ENCODE peak calls at places on chromosome 1, in nine cellular contexts. One of them, this sample, is unnamed.

GRCh38 chr1:66752000-66752592 is at the start of gene DYNLT5:
- DNase-seq in stomach: peak
- DNase-seq in prostate gland: no peak
- DNase-seq in vagina: no peak
- DNase-seq in sigmoid colon: peak
- DNase-seq in spleen: peak
- DNase-seq in suprapubic skin: peak
- DNase-seq in GM12891: no peak
- DNase-seq in endothelial cell of umbilical vein: peak
- DNase-seq in this sample: no peak

GRCh38 chr1:151680812-151681211 is 35.8 kb downstream of the CELF3 start:
- DNase-seq in stomach: no peak
- DNase-seq in prostate gland: peak
- DNase-seq in vagina: no peak
- DNase-seq in sigmoid colon: no peak
- DNase-seq in spleen: no peak
- DNase-seq in suprapubic skin: no peak
- DNase-seq in GM12891: no peak
- DNase-seq in endothelial cell of umbilical vein: peak
- DNase-seq in this sample: no peak

GRCh38 chr1:84573481-84573966 is 716 bp downstream of the CTBS start:
- DNase-seq in stomach: no peak
- DNase-seq in prostate gland: no peak
- DNase-seq in vagina: no peak
- DNase-seq in sigmoid colon: no peak
- DNase-seq in spleen: no peak
- DNase-seq in suprapubic skin: no peak
- DNase-seq in GM12891: no peak
- DNase-seq in endothelial cell of umbilical vein: no peak
- DNase-seq in this sample: no peak

GRCh38 chr1:190001187-190001586 is 476.5 kb downstream of the BRINP3 start:
- DNase-seq in stomach: no peak
- DNase-seq in prostate gland: no peak
- DNase-seq in vagina: no peak
- DNase-seq in sigmoid colon: no peak
- DNase-seq in spleen: no peak
- DNase-seq in suprapubic skin: no peak
- DNase-seq in GM12891: no peak
- DNase-seq in endothelial cell of umbilical vein: no peak
- DNase-seq in this sample: no peak

GRCh38 chr1:195763146-195763906 is 844.9 kb downstream of the KCNT2 start:
- DNase-seq in stomach: no peak
- DNase-seq in prostate gland: no peak
- DNase-seq in vagina: no peak
- DNase-seq in sigmoid colon: no peak
- DNase-seq in spleen: no peak
- DNase-seq in suprapubic skin: no peak
- DNase-seq in GM12891: no peak
- DNase-seq in endothelial cell of umbilical vein: no peak
- DNase-seq in this sample: no peak

GRCh38 chr1:209432443-209432825 is 151.1 kb upstream of the CAMK1G start:
- DNase-seq in stomach: no peak
- DNase-seq in prostate gland: no peak
- DNase-seq in vagina: no peak
- DNase-seq in sigmoid colon: no peak
- DNase-seq in spleen: no peak
- DNase-seq in suprapubic skin: no peak
- DNase-seq in GM12891: no peak
- DNase-seq in endothelial cell of umbilical vein: no peak
- DNase-seq in this sample: no peak

GRCh38 chr1:220733090-220733569 is 15.0 kb upstream of the MTARC2 start:
- DNase-seq in stomach: peak
- DNase-seq in prostate gland: peak
- DNase-seq in vagina: no peak
- DNase-seq in sigmoid colon: peak
- DNase-seq in spleen: peak
- DNase-seq in suprapubic skin: peak
- DNase-seq in GM12891: peak
- DNase-seq in endothelial cell of umbilical vein: peak
- DNase-seq in this sample: peak

GRCh38 chr1:154567386-154568164 is at the start of gene CHRNB2:
- DNase-seq in stomach: peak
- DNase-seq in prostate gland: peak
- DNase-seq in vagina: no peak
- DNase-seq in sigmoid colon: peak
- DNase-seq in spleen: peak
- DNase-seq in suprapubic skin: no peak
- DNase-seq in GM12891: peak
- DNase-seq in endothelial cell of umbilical vein: peak
- DNase-seq in this sample: peak

GRCh38 chr1:168635129-168635528 is 58.7 kb downstream of the XCL1 start:
- DNase-seq in stomach: no peak
- DNase-seq in prostate gland: no peak
- DNase-seq in vagina: no peak
- DNase-seq in sigmoid colon: no peak
- DNase-seq in spleen: no peak
- DNase-seq in suprapubic skin: no peak
- DNase-seq in GM12891: no peak
- DNase-seq in endothelial cell of umbilical vein: no peak
- DNase-seq in this sample: no peak

GRCh38 chr1:168637350-168637991 is 61.1 kb downstream of the XCL1 start:
- DNase-seq in stomach: no peak
- DNase-seq in prostate gland: no peak
- DNase-seq in vagina: no peak
- DNase-seq in sigmoid colon: no peak
- DNase-seq in spleen: no peak
- DNase-seq in suprapubic skin: no peak
- DNase-seq in GM12891: no peak
- DNase-seq in endothelial cell of umbilical vein: peak
- DNase-seq in this sample: no peak

GRCh38 chr1:168636200-168636599 is 59.8 kb downstream of the XCL1 start:
- DNase-seq in stomach: no peak
- DNase-seq in prostate gland: no peak
- DNase-seq in vagina: no peak
- DNase-seq in sigmoid colon: no peak
- DNase-seq in spleen: no peak
- DNase-seq in suprapubic skin: no peak
- DNase-seq in GM12891: no peak
- DNase-seq in endothelial cell of umbilical vein: no peak
- DNase-seq in this sample: no peak

GRCh38 chr1:168638884-168639283 is 62.5 kb downstream of the XCL1 start:
- DNase-seq in stomach: no peak
- DNase-seq in prostate gland: no peak
- DNase-seq in vagina: no peak
- DNase-seq in sigmoid colon: no peak
- DNase-seq in spleen: no peak
- DNase-seq in suprapubic skin: no peak
- DNase-seq in GM12891: no peak
- DNase-seq in endothelial cell of umbilical vein: no peak
- DNase-seq in this sample: no peak

DNA sequence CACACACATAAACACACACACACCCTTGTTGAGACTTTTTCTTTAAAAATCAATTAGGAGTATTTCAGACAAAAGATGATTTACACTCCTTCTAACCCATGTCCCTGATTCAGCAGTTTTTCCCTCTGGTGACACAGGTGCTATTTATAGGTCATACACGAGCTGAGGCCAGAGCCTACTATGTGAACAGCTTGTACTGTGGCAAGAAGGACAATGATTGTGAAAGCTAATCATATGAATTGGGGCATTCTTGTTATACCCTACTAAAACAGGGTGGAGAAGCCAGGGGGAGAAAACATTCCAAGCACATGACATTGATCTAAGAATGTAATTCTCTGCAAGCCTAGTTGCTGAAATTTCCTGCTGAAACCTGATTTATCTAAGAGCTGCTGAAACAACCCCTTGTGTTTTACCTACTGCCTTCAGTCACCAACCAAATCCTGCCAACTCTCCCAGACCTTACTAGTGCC is 60.3 kb downstream of the XCL1 start:
- DNase-seq in stomach: no peak
- DNase-seq in prostate gland: no peak
- DNase-seq in vagina: no peak
- DNase-seq in sigmoid colon: peak
- DNase-seq in spleen: no peak
- DNase-seq in suprapubic skin: no peak
- DNase-seq in GM12891: no peak
- DNase-seq in endothelial cell of umbilical vein: no peak
- DNase-seq in this sample: peak
- TF ChIP-seq POLR2AphosphoS5 in stomach: peak
- TF ChIP-seq POLR2AphosphoS5 in prostate gland: peak
- TF ChIP-seq POLR2AphosphoS5 in vagina: no peak
- TF ChIP-seq POLR2AphosphoS5 in sigmoid colon: peak
- TF ChIP-seq POLR2AphosphoS5 in spleen: no peak
- TF ChIP-seq POLR2AphosphoS5 in suprapubic skin: no peak
- TF ChIP-seq POLR2AphosphoS5 in GM12891: no peak
- TF ChIP-seq POLR2AphosphoS5 in endothelial cell of umbilical vein: no peak
- TF ChIP-seq POLR2AphosphoS5 in this sample: peak

DNA sequence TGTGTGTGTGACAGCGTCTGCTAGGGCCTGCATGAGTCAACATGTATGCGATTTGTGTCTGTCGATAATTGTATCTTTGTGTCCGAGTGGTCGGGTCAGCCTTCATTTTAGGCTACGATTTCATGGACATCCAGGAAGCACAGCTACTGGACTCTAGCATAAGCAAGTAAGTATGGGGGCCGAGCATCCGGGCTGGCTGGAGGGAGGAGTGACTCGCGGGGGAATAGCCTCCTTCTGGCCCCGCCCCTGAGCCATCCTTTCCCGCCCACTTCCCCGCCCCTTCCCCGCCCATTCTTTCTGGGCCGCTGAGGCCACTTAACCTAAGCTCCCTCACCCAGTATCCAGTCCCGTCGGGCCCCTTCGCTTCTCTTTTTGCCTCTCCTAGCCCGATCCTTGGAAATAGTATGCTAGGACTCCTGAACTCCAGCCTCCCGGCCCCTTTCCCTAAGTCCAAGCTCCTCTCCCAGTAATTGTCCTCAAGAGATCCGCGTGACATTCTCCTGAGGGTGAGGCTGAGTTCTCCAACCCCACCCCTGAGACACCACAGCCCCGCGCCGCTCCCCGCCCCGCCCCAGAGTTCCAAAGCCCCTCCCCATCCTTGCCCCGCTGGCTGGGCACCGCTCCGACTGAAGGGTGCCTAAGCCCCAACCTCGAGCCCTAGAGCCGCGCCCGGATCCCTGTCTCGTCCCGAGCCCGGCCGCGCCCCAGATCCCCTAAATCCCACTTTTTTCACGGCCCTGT is 1.2 kb downstream of the MAP3K6 start:
- DNase-seq in stomach: peak
- DNase-seq in prostate gland: peak
- DNase-seq in vagina: no peak
- DNase-seq in sigmoid colon: peak
- DNase-seq in spleen: peak
- DNase-seq in suprapubic skin: peak
- DNase-seq in GM12891: peak
- DNase-seq in endothelial cell of umbilical vein: peak
- DNase-seq in this sample: peak
- TF ChIP-seq POLR2A in stomach: no peak
- TF ChIP-seq POLR2A in prostate gland: peak
- TF ChIP-seq POLR2A in vagina: peak
- TF ChIP-seq POLR2A in sigmoid colon: peak
- TF ChIP-seq POLR2A in spleen: no peak
- TF ChIP-seq POLR2A in suprapubic skin: no peak
- TF ChIP-seq POLR2A in GM12891: peak
- TF ChIP-seq POLR2A in endothelial cell of umbilical vein: peak
- TF ChIP-seq POLR2A in this sample: no peak

GRCh38 chr1:115089443-115090340 is at the start of gene TSPAN2:
- DNase-seq in stomach: peak
- DNase-seq in prostate gland: peak
- DNase-seq in vagina: no peak
- DNase-seq in sigmoid colon: peak
- DNase-seq in spleen: peak
- DNase-seq in suprapubic skin: peak
- DNase-seq in GM12891: peak
- DNase-seq in endothelial cell of umbilical vein: peak
- DNase-seq in this sample: peak

GRCh38 chr1:115090956-115091355 is 1.7 kb upstream of the TSPAN2 start:
- DNase-seq in stomach: no peak
- DNase-seq in prostate gland: no peak
- DNase-seq in vagina: no peak
- DNase-seq in sigmoid colon: no peak
- DNase-seq in spleen: no peak
- DNase-seq in suprapubic skin: no peak
- DNase-seq in GM12891: no peak
- DNase-seq in endothelial cell of umbilical vein: no peak
- DNase-seq in this sample: no peak

GRCh38 chr1:115090547-115090946 is 1.2 kb upstream of the TSPAN2 start:
- DNase-seq in stomach: no peak
- DNase-seq in prostate gland: no peak
- DNase-seq in vagina: no peak
- DNase-seq in sigmoid colon: peak
- DNase-seq in spleen: no peak
- DNase-seq in suprapubic skin: no peak
- DNase-seq in GM12891: no peak
- DNase-seq in endothelial cell of umbilical vein: no peak
- DNase-seq in this sample: no peak

GRCh38 chr1:115088115-115088794 is 1.0 kb downstream of the TSPAN2 start:
- DNase-seq in stomach: no peak
- DNase-seq in prostate gland: no peak
- DNase-seq in vagina: no peak
- DNase-seq in sigmoid colon: no peak
- DNase-seq in spleen: no peak
- DNase-seq in suprapubic skin: no peak
- DNase-seq in GM12891: no peak
- DNase-seq in endothelial cell of umbilical vein: no peak
- DNase-seq in this sample: no peak

GRCh38 chr1:115088871-115089442 is 346 bp downstream of the TSPAN2 start:
- DNase-seq in stomach: no peak
- DNase-seq in prostate gland: no peak
- DNase-seq in vagina: no peak
- DNase-seq in sigmoid colon: no peak
- DNase-seq in spleen: no peak
- DNase-seq in suprapubic skin: no peak
- DNase-seq in GM12891: no peak
- DNase-seq in endothelial cell of umbilical vein: no peak
- DNase-seq in this sample: no peak
- TF ChIP-seq POLR2AphosphoS5 in stomach: no peak
- TF ChIP-seq POLR2AphosphoS5 in prostate gland: no peak
- TF ChIP-seq POLR2AphosphoS5 in vagina: no peak
- TF ChIP-seq POLR2AphosphoS5 in sigmoid colon: peak
- TF ChIP-seq POLR2AphosphoS5 in spleen: no peak
- TF ChIP-seq POLR2AphosphoS5 in suprapubic skin: no peak
- TF ChIP-seq POLR2AphosphoS5 in GM12891: no peak
- TF ChIP-seq POLR2AphosphoS5 in endothelial cell of umbilical vein: no peak
- TF ChIP-seq POLR2AphosphoS5 in this sample: no peak

DNA sequence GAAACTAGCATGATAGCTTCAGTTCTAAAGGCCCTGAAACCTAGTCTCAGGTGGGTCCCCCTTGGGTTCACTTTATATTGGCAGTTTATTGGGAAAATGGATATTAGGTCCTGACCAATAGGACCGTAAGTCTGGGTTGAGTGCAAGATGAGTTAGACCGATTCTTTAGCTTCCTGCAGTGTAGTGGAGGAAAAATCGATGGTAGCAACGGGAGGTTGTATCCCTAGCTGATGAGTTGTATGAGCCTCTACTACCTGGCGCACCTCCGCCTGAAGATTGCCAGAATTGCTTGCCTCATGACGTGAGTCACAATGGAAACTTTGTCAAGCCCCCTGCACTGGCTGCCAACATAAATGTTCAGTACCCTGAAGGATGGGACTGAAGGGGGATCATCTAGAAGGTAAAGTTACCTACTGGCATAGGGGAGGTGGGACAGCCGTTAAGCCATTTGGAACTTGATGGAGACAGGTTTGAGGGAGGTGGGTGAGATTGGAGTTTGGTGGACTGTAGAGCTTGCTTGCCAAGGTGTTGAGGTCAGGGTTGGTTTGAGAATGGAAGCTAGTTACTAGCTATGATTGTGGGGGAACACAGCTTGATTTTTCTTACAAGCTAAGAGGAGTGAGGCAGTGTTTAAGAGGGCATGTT is 4.0 kb downstream of the RCC1 start:
- DNase-seq in stomach: no peak
- DNase-seq in prostate gland: no peak
- DNase-seq in vagina: no peak
- DNase-seq in sigmoid colon: no peak
- DNase-seq in spleen: no peak
- DNase-seq in suprapubic skin: no peak
- DNase-seq in GM12891: no peak
- DNase-seq in endothelial cell of umbilical vein: no peak
- DNase-seq in this sample: no peak
- TF ChIP-seq POLR2A in stomach: no peak
- TF ChIP-seq POLR2A in prostate gland: no peak
- TF ChIP-seq POLR2A in vagina: no peak
- TF ChIP-seq POLR2A in sigmoid colon: no peak
- TF ChIP-seq POLR2A in spleen: no peak
- TF ChIP-seq POLR2A in suprapubic skin: no peak
- TF ChIP-seq POLR2A in GM12891: peak
- TF ChIP-seq POLR2A in endothelial cell of umbilical vein: no peak
- TF ChIP-seq POLR2A in this sample: no peak